ENCODE peak calls at places on chromosomes 5 and 9, in four cellular contexts. O, D, Z and S are unnamed samples.

GRCh38 chr9:83440641-83441040 is 97.6 kb downstream of the FRMD3 start:
- DNase-seq in O (no peak), Z (no peak), D (no peak), S (no peak)

GRCh38 chr9:2339416-2339815 is 282.2 kb upstream of the VLDLR start:
- DNase-seq in D (no peak), Z (no peak), O (no peak), S (no peak)

GRCh38 chr9:81878530-81878929 is 49.7 kb upstream of the SPATA31D4 start:
- DNase-seq in O (no peak), D (no peak), Z (no peak), S (no peak)

GRCh38 chr5:146633273-146633672 is 117.3 kb upstream of the GPR151 start:
- DNase-seq in D (no peak), Z (no peak), O (no peak), S (no peak)

GRCh38 chr9:123360161-123361085 is 4.4 kb downstream of the CRB2 start:
- DNase-seq in D (peak; percentile 57), Z (no peak), O (no peak), S (no peak)

GRCh38 chr9:79623799-79624721 is 52.3 kb downstream of the TLE4 start:
- DNase-seq in O (peak; percentile 63), Z (peak; percentile 50), D (no peak), S (no peak)

GRCh38 chr9:68530618-68531017 is 10.1 kb downstream of the TMEM252 start:
- DNase-seq in D (peak; percentile 64), O (peak; percentile 87), Z (peak; percentile 77), S (peak; percentile 20)

GRCh38 chr5:14591548-14591947 is 10.0 kb downstream of the OTULINL start:
- DNase-seq in D (no peak), O (no peak), Z (no peak), S (no peak)

GRCh38 chr9:573551-574410 is 267.7 kb upstream of the DMRT1 start:
- DNase-seq in O (no peak), D (peak; percentile 58), Z (no peak), S (no peak)

GRCh38 chr9:104970588-104970987 is 42.6 kb upstream of the ABCA1 start:
- DNase-seq in O (no peak), Z (no peak), D (no peak), S (no peak)

GRCh38 chr5:82165740-82166530 is 112.2 kb downstream of the RPS23 start:
- DNase-seq in Z (peak; percentile 83), D (peak; percentile 88), O (peak; percentile 93), S (peak; percentile 85)

GRCh38 chr5:154308457-154309360 is 118.2 kb downstream of the GALNT10 start:
- DNase-seq in Z (no peak), O (no peak), D (no peak), S (peak; percentile 82)

GRCh38 chr5:43638107-43638506 is 35.1 kb downstream of the NNT start:
- DNase-seq in O (no peak), D (no peak), Z (no peak), S (no peak)

DNA sequence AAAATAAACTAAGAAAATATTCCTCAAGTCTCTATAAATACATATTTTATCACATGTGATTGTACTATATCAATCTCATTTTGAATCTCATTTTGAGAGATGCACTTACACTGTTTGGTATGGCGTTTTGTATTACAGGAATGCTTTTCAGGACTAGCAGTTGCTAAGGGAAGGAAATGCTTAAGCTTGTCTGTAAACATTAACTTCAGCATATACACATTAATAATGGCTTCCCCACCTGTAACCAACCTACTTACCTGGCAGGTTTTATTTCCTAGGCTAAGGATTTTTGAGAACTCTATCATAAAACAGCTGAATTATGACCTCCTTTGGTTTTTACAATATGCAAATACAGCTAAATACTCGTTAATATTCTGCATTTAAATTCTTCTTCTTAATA is 141.0 kb upstream of the GRHPR start:
- DNase-seq in D (no peak), Z (no peak), O (no peak), S (no peak)
- H3K27ac ChIP-seq in D (no peak overlapping the region), Z (no peak overlapping the region), O (no peak overlapping the region), S (no peak overlapping the region)

GRCh38 chr9:34589656-34590375 is at the start of gene CNTFR:
- DNase-seq in Z (peak; percentile 79), D (no peak), O (peak; percentile 82), S (no peak)

GRCh38 chr9:34591091-34591910 is 1.8 kb upstream of the CNTFR start:
- DNase-seq in O (peak; percentile 93), D (peak; percentile 82), Z (peak; percentile 92), S (peak; percentile 61)

GRCh38 chr9:34590376-34591090 is 1.0 kb upstream of the CNTFR start:
- DNase-seq in D (peak; percentile 19), O (peak; percentile 75), Z (peak; percentile 89), S (no peak)

GRCh38 chr9:34588671-34589370 is 703 bp downstream of the CNTFR start:
- DNase-seq in D (no peak), O (no peak), Z (no peak), S (no peak)

DNA sequence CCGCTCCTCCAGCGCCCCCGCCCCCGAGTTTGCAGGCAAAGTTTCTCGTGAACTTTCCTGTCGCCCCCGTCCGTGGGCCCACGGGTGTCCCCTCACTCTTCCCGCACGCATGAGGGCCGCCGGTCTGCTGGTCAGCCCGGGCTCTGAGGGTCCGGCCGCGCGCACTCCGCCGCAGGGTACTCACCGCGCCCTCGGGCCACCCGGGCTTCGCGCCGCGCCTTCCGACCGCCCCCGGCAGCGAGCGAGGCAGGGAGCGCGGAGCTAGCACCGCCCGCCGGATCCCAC is 211 bp downstream of the CNTFR start:
- DNase-seq in D (no peak), Z (no peak), O (no peak), S (no peak)
- H3K4me3 ChIP-seq in D (no peak overlapping the region), Z (peak overlapping the region; percentile 46), O (peak overlapping the region; percentile 52), S (no peak overlapping the region)

GRCh38 chr9:134163374-134164196 is 779 bp downstream of the RNU6ATAC start:
- DNase-seq in O (peak; percentile 88), D (peak; percentile 66), Z (peak; percentile 79), S (no peak)
- TF ChIP-seq CTCF in O (peak; percentile 59), D (peak; percentile 19), Z (peak; percentile 32), S (peak; percentile 67)

GRCh38 chr5:171162165-171162564 is 146.9 kb upstream of the TLX3 start:
- DNase-seq in D (no peak), O (no peak), Z (no peak), S (no peak)
- H3K27ac ChIP-seq in D (no peak overlapping the region), O (no peak overlapping the region), Z (no peak overlapping the region), S (no peak overlapping the region)

GRCh38 chr9:112861638-112862555 is 28.8 kb downstream of the SLC46A2 start:
- DNase-seq in Z (peak; percentile 51), O (peak; percentile 69), D (no peak), S (peak; percentile 11)

GRCh38 chr9:112858625-112859147 is 32.0 kb downstream of the SLC46A2 start:
- DNase-seq in D (no peak), O (no peak), Z (no peak), S (no peak)

GRCh38 chr9:112858005-112858404 is 32.7 kb downstream of the SLC46A2 start:
- DNase-seq in O (no peak), Z (no peak), D (no peak), S (no peak)

GRCh38 chr9:112861155-112861554 is 29.5 kb downstream of the SLC46A2 start:
- DNase-seq in O (no peak), Z (no peak), D (no peak), S (no peak)

GRCh38 chr9:112860466-112860865 is 30.2 kb downstream of the SLC46A2 start:
- DNase-seq in O (no peak), D (no peak), Z (no peak), S (no peak)
- H3K4me3 ChIP-seq in O (no peak overlapping the region), D (no peak overlapping the region), Z (no peak overlapping the region), S (no peak overlapping the region)

GRCh38 chr5:107801061-107801460 is 130.3 kb upstream of the EFNA5 start:
- DNase-seq in O (no peak), Z (no peak), D (no peak), S (no peak)

GRCh38 chr5:107794731-107795130 is 124.0 kb upstream of the EFNA5 start:
- DNase-seq in Z (no peak), O (no peak), D (no peak), S (no peak)

GRCh38 chr5:107799306-107799705 is 128.6 kb upstream of the EFNA5 start:
- DNase-seq in D (no peak), Z (no peak), O (no peak), S (no peak)

GRCh38 chr5:107792940-107793339 is 122.2 kb upstream of the EFNA5 start:
- DNase-seq in Z (no peak), O (no peak), D (no peak), S (no peak)

GRCh38 chr5:107796797-107797196 is 126.1 kb upstream of the EFNA5 start:
- DNase-seq in D (no peak), Z (no peak), O (no peak), S (no peak)
- TF ChIP-seq CTCF in D (no peak), Z (no peak), O (no peak), S (peak; percentile 29)

DNA sequence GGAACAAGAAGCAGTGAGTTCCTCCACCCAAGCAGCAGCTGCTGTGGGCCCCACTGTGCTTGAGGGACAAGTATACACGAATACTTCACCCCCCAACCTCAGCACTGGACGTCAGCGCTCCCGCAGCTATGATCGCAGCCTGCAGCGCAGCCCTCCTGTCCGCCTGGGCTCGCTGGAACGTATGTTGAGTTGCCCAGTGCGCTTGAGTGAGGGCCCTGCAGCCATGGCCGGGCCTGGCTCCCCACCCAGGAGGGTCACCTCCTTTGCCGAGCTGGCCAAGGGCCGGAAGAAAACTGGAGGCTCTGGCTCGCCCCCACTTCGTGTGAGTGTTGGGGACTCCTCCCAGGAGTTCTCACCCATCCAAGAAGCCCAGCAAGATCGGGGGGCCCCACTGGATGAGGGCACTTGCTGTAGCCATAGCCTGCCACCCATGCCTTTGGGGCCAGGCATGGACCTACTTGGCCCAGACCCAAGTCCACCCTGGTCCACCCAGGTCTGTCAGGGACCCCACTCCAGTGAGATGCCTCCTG is 57.1 kb upstream of the TESK1 start:
- DNase-seq in D (no peak), Z (no peak), O (no peak), S (no peak)
- H3K27ac ChIP-seq in D (no peak overlapping the region), Z (no peak overlapping the region), O (peak overlapping the region; percentile 28), S (no peak overlapping the region)

DNA sequence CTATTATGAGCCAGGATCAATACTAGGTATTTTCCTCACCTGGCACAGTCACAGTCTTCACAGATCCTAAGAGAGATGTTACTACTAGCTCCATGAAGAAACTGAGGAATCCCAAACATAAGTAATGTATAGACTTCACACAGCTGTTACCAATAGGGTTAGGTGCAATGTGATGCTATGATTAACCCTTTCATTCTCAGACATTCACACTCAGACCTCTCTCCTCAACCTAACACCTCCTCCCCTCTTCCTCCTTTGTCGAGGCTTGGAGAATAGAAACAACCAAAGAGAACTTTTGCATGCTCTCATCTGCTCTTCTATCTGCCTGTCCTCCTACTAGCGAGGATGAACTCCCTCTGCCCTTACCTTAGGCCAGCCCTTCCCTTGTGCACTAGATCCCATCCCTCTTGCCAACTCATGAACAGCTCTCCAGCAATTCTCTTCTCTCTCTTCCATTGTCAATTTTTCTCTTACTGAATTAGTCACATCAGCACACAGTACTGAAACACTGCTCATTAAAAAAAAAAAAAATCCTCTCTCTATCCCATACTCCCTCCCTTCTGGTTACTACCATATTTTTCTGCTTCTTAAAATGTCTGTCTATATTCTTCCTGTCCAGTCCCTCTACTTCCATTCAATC is 47.7 kb downstream of the MAPKAP1 start:
- DNase-seq in Z (no peak), D (no peak), O (no peak), S (no peak)
- H3K4me3 ChIP-seq in Z (no peak overlapping the region), D (no peak overlapping the region), O (no peak overlapping the region), S (no peak overlapping the region)